ENCODE peak calls at places on chromosome 19, in eight cellular contexts. One of them, this sample, is unnamed. For H3K4me1, the result is how much of the 10 kb centered on the place peaks cover.

GRCh38 chr19:23983406-23983805 is 68.7 kb downstream of the ZNF726 start:
- DNase-seq in cardiac muscle cell: no peak
- DNase-seq in fibroblast of lung: no peak
- DNase-seq in uterus: no peak
- DNase-seq in ascending aorta: no peak
- DNase-seq in transverse colon: no peak
- DNase-seq in ovary: no peak
- DNase-seq in naive thymus-derived CD4-positive, alpha-beta T cell: no peak
- DNase-seq in this sample: no peak

GRCh38 chr19:13872695-13873389 is 4.1 kb upstream of the NANOS3 start:
- DNase-seq in fibroblast of lung: no peak
- DNase-seq in naive thymus-derived CD4-positive, alpha-beta T cell: no peak
- DNase-seq in ovary: no peak
- DNase-seq in cardiac muscle cell: no peak
- DNase-seq in ascending aorta: no peak
- DNase-seq in uterus: no peak
- DNase-seq in transverse colon: no peak
- DNase-seq in this sample: no peak

GRCh38 chr19:35330475-35330874 is 1.5 kb downstream of the CD22 start:
- DNase-seq in uterus: no peak
- DNase-seq in ovary: no peak
- DNase-seq in cardiac muscle cell: no peak
- DNase-seq in fibroblast of lung: no peak
- DNase-seq in transverse colon: peak
- DNase-seq in naive thymus-derived CD4-positive, alpha-beta T cell: no peak
- DNase-seq in ascending aorta: no peak
- DNase-seq in this sample: no peak

GRCh38 chr19:35714601-35715354 is 3.0 kb upstream of the KMT2B start:
- DNase-seq in transverse colon: no peak
- DNase-seq in fibroblast of lung: no peak
- DNase-seq in ovary: no peak
- DNase-seq in ascending aorta: no peak
- DNase-seq in cardiac muscle cell: no peak
- DNase-seq in uterus: no peak
- DNase-seq in naive thymus-derived CD4-positive, alpha-beta T cell: no peak
- DNase-seq in this sample: no peak

GRCh38 chr19:35732540-35733179 is 9.6 kb downstream of the IGFLR1 start:
- DNase-seq in cardiac muscle cell: no peak
- DNase-seq in fibroblast of lung: no peak
- DNase-seq in ascending aorta: no peak
- DNase-seq in ovary: no peak
- DNase-seq in naive thymus-derived CD4-positive, alpha-beta T cell: no peak
- DNase-seq in uterus: no peak
- DNase-seq in transverse colon: no peak
- DNase-seq in this sample: no peak

GRCh38 chr19:38274734-38275133 is 10.4 kb downstream of the SPINT2 start:
- DNase-seq in cardiac muscle cell: no peak
- DNase-seq in ovary: no peak
- DNase-seq in ascending aorta: no peak
- DNase-seq in uterus: no peak
- DNase-seq in transverse colon: peak
- DNase-seq in fibroblast of lung: no peak
- DNase-seq in naive thymus-derived CD4-positive, alpha-beta T cell: no peak
- DNase-seq in this sample: no peak

GRCh38 chr19:16327911-16328823 is 3.5 kb downstream of the KLF2 start:
- DNase-seq in fibroblast of lung: peak
- DNase-seq in ovary: peak
- DNase-seq in transverse colon: peak
- DNase-seq in naive thymus-derived CD4-positive, alpha-beta T cell: peak
- DNase-seq in uterus: peak
- DNase-seq in ascending aorta: peak
- DNase-seq in cardiac muscle cell: peak
- DNase-seq in this sample: peak

GRCh38 chr19:47679922-47680857 is 33.0 kb upstream of the EHD2 start:
- DNase-seq in naive thymus-derived CD4-positive, alpha-beta T cell: no peak
- DNase-seq in transverse colon: no peak
- DNase-seq in ascending aorta: no peak
- DNase-seq in uterus: no peak
- DNase-seq in ovary: no peak
- DNase-seq in cardiac muscle cell: no peak
- DNase-seq in fibroblast of lung: no peak
- DNase-seq in this sample: no peak

GRCh38 chr19:470701-471100 is 9.9 kb upstream of the SHC2 start:
- DNase-seq in cardiac muscle cell: no peak
- DNase-seq in transverse colon: no peak
- DNase-seq in ovary: no peak
- DNase-seq in uterus: no peak
- DNase-seq in naive thymus-derived CD4-positive, alpha-beta T cell: no peak
- DNase-seq in ascending aorta: no peak
- DNase-seq in fibroblast of lung: no peak
- DNase-seq in this sample: no peak

GRCh38 chr19:15841875-15842569 is 26.6 kb upstream of the OR10H1 start:
- DNase-seq in ascending aorta: no peak
- DNase-seq in uterus: no peak
- DNase-seq in cardiac muscle cell: no peak
- DNase-seq in naive thymus-derived CD4-positive, alpha-beta T cell: no peak
- DNase-seq in ovary: no peak
- DNase-seq in fibroblast of lung: no peak
- DNase-seq in transverse colon: no peak
- DNase-seq in this sample: no peak

GRCh38 chr19:52897149-52897935 is at the start of gene ZNF320:
- DNase-seq in ascending aorta: peak
- DNase-seq in transverse colon: peak
- DNase-seq in uterus: peak
- DNase-seq in cardiac muscle cell: peak
- DNase-seq in naive thymus-derived CD4-positive, alpha-beta T cell: peak
- DNase-seq in fibroblast of lung: peak
- DNase-seq in ovary: peak
- DNase-seq in this sample: peak

GRCh38 chr19:5109560-5109959 is 140.6 kb downstream of the KDM4B start:
- DNase-seq in uterus: no peak
- DNase-seq in ovary: no peak
- DNase-seq in fibroblast of lung: no peak
- DNase-seq in ascending aorta: no peak
- DNase-seq in cardiac muscle cell: no peak
- DNase-seq in naive thymus-derived CD4-positive, alpha-beta T cell: no peak
- DNase-seq in transverse colon: no peak
- DNase-seq in this sample: no peak

GRCh38 chr19:42175952-42176648 is 41.4 kb downstream of the DEDD2 start:
- DNase-seq in cardiac muscle cell: peak
- DNase-seq in uterus: no peak
- DNase-seq in naive thymus-derived CD4-positive, alpha-beta T cell: no peak
- DNase-seq in ovary: no peak
- DNase-seq in ascending aorta: no peak
- DNase-seq in fibroblast of lung: peak
- DNase-seq in transverse colon: no peak
- DNase-seq in this sample: no peak

GRCh38 chr19:12778020-12778904 is 2.9 kb upstream of the HOOK2 start:
- DNase-seq in cardiac muscle cell: peak
- DNase-seq in naive thymus-derived CD4-positive, alpha-beta T cell: no peak
- DNase-seq in uterus: peak
- DNase-seq in fibroblast of lung: peak
- DNase-seq in transverse colon: peak
- DNase-seq in ovary: peak
- DNase-seq in ascending aorta: peak
- DNase-seq in this sample: peak

GRCh38 chr19:14142262-14143190 is 6.1 kb upstream of the ASF1B start:
- DNase-seq in transverse colon: no peak
- DNase-seq in cardiac muscle cell: no peak
- DNase-seq in fibroblast of lung: no peak
- DNase-seq in uterus: no peak
- DNase-seq in ascending aorta: no peak
- DNase-seq in naive thymus-derived CD4-positive, alpha-beta T cell: no peak
- DNase-seq in ovary: no peak
- DNase-seq in this sample: no peak

GRCh38 chr19:4301590-4302237 is 475 bp downstream of the TMIGD2 start:
- DNase-seq in ovary: no peak
- DNase-seq in fibroblast of lung: no peak
- DNase-seq in naive thymus-derived CD4-positive, alpha-beta T cell: no peak
- DNase-seq in cardiac muscle cell: no peak
- DNase-seq in transverse colon: no peak
- DNase-seq in ascending aorta: no peak
- DNase-seq in uterus: no peak
- DNase-seq in this sample: no peak

DNA sequence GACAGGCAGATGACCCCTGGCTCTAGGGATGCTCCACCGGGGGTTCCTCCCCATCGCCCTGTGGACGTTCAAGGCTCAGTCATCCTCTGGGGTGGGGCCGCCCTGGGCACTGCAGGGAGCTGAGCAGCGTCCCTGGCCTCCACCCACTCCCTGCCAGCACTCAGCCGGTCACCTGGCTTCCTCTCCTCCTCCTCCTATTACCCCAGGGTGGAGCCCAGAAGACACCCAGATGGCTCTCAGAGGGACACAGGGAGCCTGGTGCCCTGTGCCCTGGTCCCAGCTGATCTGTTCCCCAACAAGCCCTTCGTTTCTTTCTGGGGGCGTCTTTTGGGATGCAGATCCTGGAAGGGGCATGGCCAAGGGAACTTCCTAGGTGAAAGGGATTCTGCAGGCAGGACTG is 3.7 kb upstream of the MKNK2 start:
- DNase-seq in naive thymus-derived CD4-positive, alpha-beta T cell: no peak
- DNase-seq in cardiac muscle cell: no peak
- DNase-seq in ascending aorta: no peak
- DNase-seq in uterus: no peak
- DNase-seq in fibroblast of lung: no peak
- DNase-seq in transverse colon: peak
- DNase-seq in ovary: peak
- DNase-seq in this sample: no peak
- H3K4me1 ChIP-seq in naive thymus-derived CD4-positive, alpha-beta T cell: half or more
- H3K4me1 ChIP-seq in cardiac muscle cell: under half
- H3K4me1 ChIP-seq in ascending aorta: under half
- H3K4me1 ChIP-seq in uterus: under half
- H3K4me1 ChIP-seq in fibroblast of lung: under half
- H3K4me1 ChIP-seq in transverse colon: under half
- H3K4me1 ChIP-seq in ovary: under half
- H3K4me1 ChIP-seq in this sample: half or more

DNA sequence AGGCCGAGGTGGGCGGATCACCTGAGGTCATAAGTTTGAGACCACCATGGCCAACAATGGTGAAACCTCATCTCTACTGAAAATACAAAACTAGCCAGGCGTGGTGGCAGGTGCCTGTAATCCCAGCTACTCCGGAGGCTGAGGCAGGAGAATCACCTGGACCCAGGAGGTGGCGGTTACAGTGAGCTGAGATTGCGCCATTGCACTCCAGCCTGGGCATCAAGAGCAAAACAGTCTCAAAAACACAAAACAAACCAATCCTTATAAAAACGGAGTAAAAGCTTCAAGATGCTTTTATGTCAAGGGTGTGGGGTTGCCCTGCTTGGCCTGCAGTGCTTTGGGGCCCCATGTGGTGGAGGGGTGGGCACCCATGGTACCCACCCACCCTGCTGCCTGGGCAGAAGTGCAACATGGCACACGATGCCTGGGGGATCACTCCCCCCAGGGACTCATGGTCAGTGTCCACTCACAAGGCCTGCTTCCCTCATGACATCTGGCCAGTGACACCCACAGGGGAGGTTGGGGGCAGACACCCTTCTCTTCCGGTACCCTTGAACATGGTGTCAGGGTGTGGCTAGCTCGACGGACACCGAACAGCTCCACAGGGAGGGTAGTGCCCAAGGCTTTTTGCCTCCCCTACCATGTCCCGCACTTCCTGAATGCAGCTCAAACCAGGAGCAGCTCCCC is 7.4 kb downstream of the ACP4 start:
- DNase-seq in naive thymus-derived CD4-positive, alpha-beta T cell: no peak
- DNase-seq in fibroblast of lung: no peak
- DNase-seq in transverse colon: no peak
- DNase-seq in ovary: no peak
- DNase-seq in uterus: no peak
- DNase-seq in ascending aorta: no peak
- DNase-seq in cardiac muscle cell: no peak
- DNase-seq in this sample: no peak
- H3K27ac ChIP-seq in naive thymus-derived CD4-positive, alpha-beta T cell: no peak
- H3K27ac ChIP-seq in fibroblast of lung: no peak
- H3K27ac ChIP-seq in transverse colon: no peak
- H3K27ac ChIP-seq in ovary: no peak
- H3K27ac ChIP-seq in uterus: no peak
- H3K27ac ChIP-seq in ascending aorta: no peak
- H3K27ac ChIP-seq in cardiac muscle cell: no peak
- H3K27ac ChIP-seq in this sample: no peak

GRCh38 chr19:2282062-2282861 is at the start of gene PEAK3:
- DNase-seq in ascending aorta: peak
- DNase-seq in naive thymus-derived CD4-positive, alpha-beta T cell: no peak
- DNase-seq in uterus: peak
- DNase-seq in transverse colon: peak
- DNase-seq in cardiac muscle cell: peak
- DNase-seq in fibroblast of lung: peak
- DNase-seq in ovary: peak
- DNase-seq in this sample: peak

GRCh38 chr19:2278504-2279158 is 3.3 kb downstream of the PEAK3 start:
- DNase-seq in cardiac muscle cell: no peak
- DNase-seq in ovary: no peak
- DNase-seq in naive thymus-derived CD4-positive, alpha-beta T cell: no peak
- DNase-seq in uterus: no peak
- DNase-seq in transverse colon: peak
- DNase-seq in fibroblast of lung: no peak
- DNase-seq in ascending aorta: no peak
- DNase-seq in this sample: no peak

GRCh38 chr19:2283835-2284507 is 2.0 kb upstream of the PEAK3 start:
- DNase-seq in ovary: no peak
- DNase-seq in ascending aorta: no peak
- DNase-seq in naive thymus-derived CD4-positive, alpha-beta T cell: no peak
- DNase-seq in cardiac muscle cell: no peak
- DNase-seq in fibroblast of lung: no peak
- DNase-seq in uterus: no peak
- DNase-seq in transverse colon: no peak
- DNase-seq in this sample: no peak

GRCh38 chr19:2282862-2283237 is 875 bp upstream of the PEAK3 start:
- DNase-seq in transverse colon: no peak
- DNase-seq in cardiac muscle cell: no peak
- DNase-seq in naive thymus-derived CD4-positive, alpha-beta T cell: no peak
- DNase-seq in uterus: no peak
- DNase-seq in fibroblast of lung: no peak
- DNase-seq in ovary: no peak
- DNase-seq in ascending aorta: no peak
- DNase-seq in this sample: no peak

GRCh38 chr19:2280633-2281264 is 1.2 kb downstream of the PEAK3 start:
- DNase-seq in cardiac muscle cell: no peak
- DNase-seq in fibroblast of lung: no peak
- DNase-seq in ovary: no peak
- DNase-seq in naive thymus-derived CD4-positive, alpha-beta T cell: no peak
- DNase-seq in transverse colon: no peak
- DNase-seq in ascending aorta: no peak
- DNase-seq in uterus: no peak
- DNase-seq in this sample: no peak
- H3K4me3 ChIP-seq in cardiac muscle cell: no peak
- H3K4me3 ChIP-seq in fibroblast of lung: no peak
- H3K4me3 ChIP-seq in ovary: no peak
- H3K4me3 ChIP-seq in naive thymus-derived CD4-positive, alpha-beta T cell: no peak
- H3K4me3 ChIP-seq in transverse colon: no peak
- H3K4me3 ChIP-seq in ascending aorta: no peak
- H3K4me3 ChIP-seq in uterus: no peak
- H3K4me3 ChIP-seq in this sample: no peak

DNA sequence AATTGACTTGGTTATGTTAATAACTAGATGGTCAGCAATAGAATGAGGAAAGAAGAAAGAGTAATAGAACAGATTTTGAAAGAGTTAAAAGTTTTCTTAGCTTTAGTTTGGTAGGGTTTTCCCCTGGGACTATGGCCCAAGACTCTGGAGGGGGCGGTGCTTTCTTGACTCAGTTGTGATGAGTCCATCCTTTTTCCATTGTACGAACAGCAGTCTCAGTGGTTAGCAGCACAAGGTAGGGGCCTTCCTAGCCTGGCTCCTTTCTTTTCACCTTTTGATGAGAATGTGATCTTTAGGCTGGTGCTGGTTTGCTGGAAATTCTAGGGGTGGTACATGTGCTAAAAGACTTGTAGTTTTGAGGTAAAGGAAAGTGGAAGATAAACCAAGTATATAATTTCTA is 38.8 kb downstream of the ZNF506 start:
- DNase-seq in ovary: no peak
- DNase-seq in cardiac muscle cell: no peak
- DNase-seq in ascending aorta: no peak
- DNase-seq in transverse colon: no peak
- DNase-seq in uterus: no peak
- DNase-seq in naive thymus-derived CD4-positive, alpha-beta T cell: no peak
- DNase-seq in fibroblast of lung: no peak
- DNase-seq in this sample: no peak
- H3K4me1 ChIP-seq in ovary: under half
- H3K4me1 ChIP-seq in cardiac muscle cell: under half
- H3K4me1 ChIP-seq in ascending aorta: under half
- H3K4me1 ChIP-seq in transverse colon: under half
- H3K4me1 ChIP-seq in uterus: under half
- H3K4me1 ChIP-seq in naive thymus-derived CD4-positive, alpha-beta T cell: under half
- H3K4me1 ChIP-seq in fibroblast of lung: under half
- H3K4me1 ChIP-seq in this sample: under half